ENCODE peak calls at places on chromosomes 5 and 9, in nine cellular contexts. One of them, this sample, is unnamed.

GRCh38 chr5:160054047-160054446 is 45.1 kb downstream of the TTC1 start:
- DNase-seq in psoas muscle: no peak
- DNase-seq in AG09309: no peak
- DNase-seq in HCT116: no peak
- DNase-seq in tibial nerve: no peak
- DNase-seq in heart right ventricle: no peak
- DNase-seq in adrenal gland: no peak
- DNase-seq in left ventricle myocardium inferior: no peak
- DNase-seq in dorsolateral prefrontal cortex: no peak
- DNase-seq in this sample: no peak

GRCh38 chr5:112333236-112333850 is 85.7 kb downstream of the EPB41L4A start:
- DNase-seq in AG09309: no peak
- DNase-seq in heart right ventricle: no peak
- DNase-seq in dorsolateral prefrontal cortex: no peak
- DNase-seq in adrenal gland: no peak
- DNase-seq in HCT116: no peak
- DNase-seq in psoas muscle: no peak
- DNase-seq in tibial nerve: no peak
- DNase-seq in left ventricle myocardium inferior: no peak
- DNase-seq in this sample: no peak

GRCh38 chr9:20065076-20065475 is 276.2 kb upstream of the SLC24A2 start:
- DNase-seq in heart right ventricle: no peak
- DNase-seq in HCT116: no peak
- DNase-seq in adrenal gland: no peak
- DNase-seq in left ventricle myocardium inferior: no peak
- DNase-seq in AG09309: no peak
- DNase-seq in tibial nerve: no peak
- DNase-seq in psoas muscle: no peak
- DNase-seq in dorsolateral prefrontal cortex: no peak
- DNase-seq in this sample: no peak

GRCh38 chr9:12934515-12935301 is 159.9 kb downstream of the LURAP1L start:
- DNase-seq in psoas muscle: no peak
- DNase-seq in adrenal gland: no peak
- DNase-seq in tibial nerve: no peak
- DNase-seq in left ventricle myocardium inferior: no peak
- DNase-seq in HCT116: no peak
- DNase-seq in heart right ventricle: no peak
- DNase-seq in dorsolateral prefrontal cortex: no peak
- DNase-seq in AG09309: no peak
- DNase-seq in this sample: no peak

GRCh38 chr5:60535198-60535597 is 164.8 kb downstream of the DEPDC1B start:
- DNase-seq in tibial nerve: no peak
- DNase-seq in heart right ventricle: no peak
- DNase-seq in adrenal gland: no peak
- DNase-seq in psoas muscle: no peak
- DNase-seq in HCT116: no peak
- DNase-seq in dorsolateral prefrontal cortex: no peak
- DNase-seq in AG09309: no peak
- DNase-seq in left ventricle myocardium inferior: no peak
- DNase-seq in this sample: no peak

GRCh38 chr9:38482918-38483592 is 58.8 kb upstream of the IGFBPL1 start:
- DNase-seq in heart right ventricle: no peak
- DNase-seq in HCT116: no peak
- DNase-seq in tibial nerve: no peak
- DNase-seq in left ventricle myocardium inferior: no peak
- DNase-seq in psoas muscle: no peak
- DNase-seq in AG09309: no peak
- DNase-seq in adrenal gland: no peak
- DNase-seq in dorsolateral prefrontal cortex: no peak
- DNase-seq in this sample: no peak

GRCh38 chr9:87569008-87569908 is 71.6 kb downstream of the DAPK1 start:
- DNase-seq in adrenal gland: no peak
- DNase-seq in heart right ventricle: no peak
- DNase-seq in left ventricle myocardium inferior: no peak
- DNase-seq in tibial nerve: no peak
- DNase-seq in HCT116: no peak
- DNase-seq in psoas muscle: no peak
- DNase-seq in AG09309: no peak
- DNase-seq in dorsolateral prefrontal cortex: no peak
- DNase-seq in this sample: no peak

GRCh38 chr9:129138144-129138462 is 26.9 kb downstream of the PTPA start:
- DNase-seq in HCT116: no peak
- DNase-seq in AG09309: no peak
- DNase-seq in tibial nerve: no peak
- DNase-seq in dorsolateral prefrontal cortex: no peak
- DNase-seq in heart right ventricle: no peak
- DNase-seq in psoas muscle: no peak
- DNase-seq in left ventricle myocardium inferior: no peak
- DNase-seq in adrenal gland: no peak
- DNase-seq in this sample: no peak

GRCh38 chr5:117425163-117425562 is 850.5 kb upstream of the SEMA6A start:
- DNase-seq in dorsolateral prefrontal cortex: no peak
- DNase-seq in adrenal gland: no peak
- DNase-seq in psoas muscle: no peak
- DNase-seq in HCT116: no peak
- DNase-seq in left ventricle myocardium inferior: no peak
- DNase-seq in tibial nerve: no peak
- DNase-seq in heart right ventricle: no peak
- DNase-seq in AG09309: no peak
- DNase-seq in this sample: no peak

GRCh38 chr5:32507738-32508434 is 63.3 kb upstream of the ZFR start:
- DNase-seq in adrenal gland: no peak
- DNase-seq in psoas muscle: no peak
- DNase-seq in AG09309: peak
- DNase-seq in tibial nerve: peak
- DNase-seq in heart right ventricle: no peak
- DNase-seq in HCT116: no peak
- DNase-seq in left ventricle myocardium inferior: no peak
- DNase-seq in dorsolateral prefrontal cortex: no peak
- DNase-seq in this sample: peak

GRCh38 chr9:108469654-108470053 is 386.1 kb downstream of the ACTL7B start:
- DNase-seq in dorsolateral prefrontal cortex: no peak
- DNase-seq in heart right ventricle: no peak
- DNase-seq in psoas muscle: no peak
- DNase-seq in left ventricle myocardium inferior: no peak
- DNase-seq in HCT116: no peak
- DNase-seq in AG09309: no peak
- DNase-seq in adrenal gland: no peak
- DNase-seq in tibial nerve: no peak
- DNase-seq in this sample: no peak

GRCh38 chr5:133825631-133826289 is 142.7 kb downstream of the C5orf15 start:
- DNase-seq in left ventricle myocardium inferior: no peak
- DNase-seq in tibial nerve: no peak
- DNase-seq in HCT116: no peak
- DNase-seq in dorsolateral prefrontal cortex: peak
- DNase-seq in AG09309: no peak
- DNase-seq in psoas muscle: peak
- DNase-seq in adrenal gland: no peak
- DNase-seq in heart right ventricle: peak
- DNase-seq in this sample: no peak

GRCh38 chr9:136779808-136780207 is 11.3 kb upstream of the TMEM141 start:
- DNase-seq in adrenal gland: no peak
- DNase-seq in AG09309: no peak
- DNase-seq in psoas muscle: no peak
- DNase-seq in left ventricle myocardium inferior: no peak
- DNase-seq in dorsolateral prefrontal cortex: no peak
- DNase-seq in HCT116: no peak
- DNase-seq in heart right ventricle: no peak
- DNase-seq in tibial nerve: no peak
- DNase-seq in this sample: no peak
- TF ChIP-seq CTCF in adrenal gland: no peak
- TF ChIP-seq CTCF in AG09309: no peak
- TF ChIP-seq CTCF in psoas muscle: no peak
- TF ChIP-seq CTCF in left ventricle myocardium inferior: no peak
- TF ChIP-seq CTCF in dorsolateral prefrontal cortex: no peak
- TF ChIP-seq CTCF in HCT116: no peak
- TF ChIP-seq CTCF in heart right ventricle: no peak
- TF ChIP-seq CTCF in tibial nerve: no peak
- TF ChIP-seq CTCF in this sample: no peak

DNA sequence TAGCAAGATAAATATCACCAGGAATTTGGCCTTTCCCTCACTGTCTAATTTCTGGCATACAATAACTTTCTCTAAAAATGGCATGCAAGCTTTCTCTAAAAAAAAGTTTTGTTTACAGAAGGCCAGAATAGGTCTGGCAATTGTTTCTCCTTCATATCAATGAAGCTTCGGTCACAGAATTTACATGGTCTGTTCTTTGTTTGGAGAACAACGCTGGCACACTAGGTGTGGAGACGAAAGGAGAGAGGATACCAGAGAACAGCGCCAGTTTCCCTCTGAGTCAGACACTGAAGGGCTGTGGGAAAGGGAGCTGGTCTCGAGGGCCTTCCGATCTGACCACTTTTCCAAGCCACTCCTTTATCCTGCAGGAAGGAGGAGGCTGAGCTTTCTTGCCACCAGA is 60.1 kb upstream of the ITGA1 start:
- DNase-seq in left ventricle myocardium inferior: peak
- DNase-seq in heart right ventricle: no peak
- DNase-seq in psoas muscle: no peak
- DNase-seq in HCT116: no peak
- DNase-seq in dorsolateral prefrontal cortex: no peak
- DNase-seq in adrenal gland: peak
- DNase-seq in tibial nerve: no peak
- DNase-seq in AG09309: peak
- DNase-seq in this sample: peak
- H3K4me3 ChIP-seq in left ventricle myocardium inferior: peak
- H3K4me3 ChIP-seq in heart right ventricle: no peak
- H3K4me3 ChIP-seq in psoas muscle: no peak
- H3K4me3 ChIP-seq in HCT116: no peak
- H3K4me3 ChIP-seq in dorsolateral prefrontal cortex: no peak
- H3K4me3 ChIP-seq in adrenal gland: no peak
- H3K4me3 ChIP-seq in tibial nerve: no peak
- H3K4me3 ChIP-seq in AG09309: no peak
- H3K4me3 ChIP-seq in this sample: no peak

GRCh38 chr5:7851240-7851592 is 283 bp upstream of the CFAP90 start:
- DNase-seq in heart right ventricle: no peak
- DNase-seq in AG09309: no peak
- DNase-seq in adrenal gland: no peak
- DNase-seq in dorsolateral prefrontal cortex: no peak
- DNase-seq in psoas muscle: no peak
- DNase-seq in tibial nerve: no peak
- DNase-seq in left ventricle myocardium inferior: no peak
- DNase-seq in HCT116: no peak
- DNase-seq in this sample: no peak
- TF ChIP-seq CTCF in heart right ventricle: no peak
- TF ChIP-seq CTCF in AG09309: no peak
- TF ChIP-seq CTCF in adrenal gland: no peak
- TF ChIP-seq CTCF in dorsolateral prefrontal cortex: no peak
- TF ChIP-seq CTCF in psoas muscle: no peak
- TF ChIP-seq CTCF in tibial nerve: no peak
- TF ChIP-seq CTCF in left ventricle myocardium inferior: no peak
- TF ChIP-seq CTCF in HCT116: no peak
- TF ChIP-seq CTCF in this sample: no peak

GRCh38 chr5:77491783-77492652 is at the start of gene WDR41:
- DNase-seq in psoas muscle: peak
- DNase-seq in left ventricle myocardium inferior: peak
- DNase-seq in heart right ventricle: peak
- DNase-seq in adrenal gland: peak
- DNase-seq in dorsolateral prefrontal cortex: peak
- DNase-seq in HCT116: peak
- DNase-seq in tibial nerve: peak
- DNase-seq in AG09309: peak
- DNase-seq in this sample: peak

GRCh38 chr5:77494935-77495334 is 2.8 kb upstream of the WDR41 start:
- DNase-seq in psoas muscle: no peak
- DNase-seq in heart right ventricle: no peak
- DNase-seq in left ventricle myocardium inferior: no peak
- DNase-seq in adrenal gland: no peak
- DNase-seq in AG09309: no peak
- DNase-seq in HCT116: no peak
- DNase-seq in dorsolateral prefrontal cortex: no peak
- DNase-seq in tibial nerve: no peak
- DNase-seq in this sample: no peak

GRCh38 chr5:77492653-77493000 is 511 bp upstream of the WDR41 start:
- DNase-seq in adrenal gland: no peak
- DNase-seq in AG09309: no peak
- DNase-seq in left ventricle myocardium inferior: no peak
- DNase-seq in dorsolateral prefrontal cortex: no peak
- DNase-seq in HCT116: no peak
- DNase-seq in tibial nerve: no peak
- DNase-seq in heart right ventricle: no peak
- DNase-seq in psoas muscle: no peak
- DNase-seq in this sample: no peak
- H3K4me3 ChIP-seq in adrenal gland: no peak
- H3K4me3 ChIP-seq in AG09309: peak
- H3K4me3 ChIP-seq in left ventricle myocardium inferior: peak
- H3K4me3 ChIP-seq in dorsolateral prefrontal cortex: peak
- H3K4me3 ChIP-seq in HCT116: no peak
- H3K4me3 ChIP-seq in tibial nerve: peak
- H3K4me3 ChIP-seq in heart right ventricle: peak
- H3K4me3 ChIP-seq in psoas muscle: peak
- H3K4me3 ChIP-seq in this sample: peak

GRCh38 chr5:135343417-135343816 is 55.6 kb downstream of the MACROH2A1 start:
- DNase-seq in dorsolateral prefrontal cortex: no peak
- DNase-seq in HCT116: no peak
- DNase-seq in psoas muscle: no peak
- DNase-seq in AG09309: no peak
- DNase-seq in heart right ventricle: no peak
- DNase-seq in tibial nerve: no peak
- DNase-seq in adrenal gland: no peak
- DNase-seq in left ventricle myocardium inferior: no peak
- DNase-seq in this sample: no peak
- TF ChIP-seq CTCF in dorsolateral prefrontal cortex: no peak
- TF ChIP-seq CTCF in HCT116: no peak
- TF ChIP-seq CTCF in psoas muscle: no peak
- TF ChIP-seq CTCF in AG09309: no peak
- TF ChIP-seq CTCF in heart right ventricle: no peak
- TF ChIP-seq CTCF in tibial nerve: no peak
- TF ChIP-seq CTCF in adrenal gland: no peak
- TF ChIP-seq CTCF in left ventricle myocardium inferior: no peak
- TF ChIP-seq CTCF in this sample: no peak

This sample was measured in LNCaP clone FGC.